ENCODE peak calls at places on chromosomes 7 and 10, in seven cellular contexts. One of them, this sample, is unnamed.

GRCh38 chr10:100923580-100923979 is 10.8 kb downstream of the SLF2 start:
- DNase-seq in fibroblast of pulmonary artery: no peak
- DNase-seq in HS-27A: no peak
- DNase-seq in IMR-90: no peak
- DNase-seq in frontal cortex: no peak
- DNase-seq in cardiac fibroblast: no peak
- DNase-seq in ELR: no peak
- DNase-seq in this sample: no peak

GRCh38 chr7:132411142-132411541 is 165.1 kb downstream of the PLXNA4 start:
- DNase-seq in ELR: no peak
- DNase-seq in frontal cortex: no peak
- DNase-seq in fibroblast of pulmonary artery: no peak
- DNase-seq in cardiac fibroblast: no peak
- DNase-seq in IMR-90: no peak
- DNase-seq in HS-27A: no peak
- DNase-seq in this sample: no peak

GRCh38 chr10:12915637-12916168 is 85.8 kb downstream of the CCDC3 start:
- DNase-seq in fibroblast of pulmonary artery: no peak
- DNase-seq in HS-27A: no peak
- DNase-seq in IMR-90: no peak
- DNase-seq in cardiac fibroblast: no peak
- DNase-seq in frontal cortex: no peak
- DNase-seq in ELR: no peak
- DNase-seq in this sample: no peak

GRCh38 chr10:71923138-71923692 is 41.0 kb upstream of the CHST3 start:
- DNase-seq in cardiac fibroblast: no peak
- DNase-seq in IMR-90: no peak
- DNase-seq in HS-27A: no peak
- DNase-seq in frontal cortex: no peak
- DNase-seq in ELR: no peak
- DNase-seq in fibroblast of pulmonary artery: no peak
- DNase-seq in this sample: no peak

GRCh38 chr10:7408003-7408493 is 2.8 kb downstream of the SFMBT2 start:
- DNase-seq in IMR-90: no peak
- DNase-seq in fibroblast of pulmonary artery: peak
- DNase-seq in HS-27A: no peak
- DNase-seq in frontal cortex: peak
- DNase-seq in ELR: no peak
- DNase-seq in cardiac fibroblast: peak
- DNase-seq in this sample: no peak

GRCh38 chr7:149569726-149570422 is 72.3 kb upstream of the ZNF746 start:
- DNase-seq in HS-27A: no peak
- DNase-seq in ELR: no peak
- DNase-seq in cardiac fibroblast: no peak
- DNase-seq in fibroblast of pulmonary artery: no peak
- DNase-seq in frontal cortex: no peak
- DNase-seq in IMR-90: no peak
- DNase-seq in this sample: no peak

GRCh38 chr7:75727881-75728592 is 10.7 kb downstream of the HIP1 start:
- DNase-seq in IMR-90: peak
- DNase-seq in cardiac fibroblast: peak
- DNase-seq in frontal cortex: no peak
- DNase-seq in fibroblast of pulmonary artery: no peak
- DNase-seq in ELR: peak
- DNase-seq in HS-27A: no peak
- DNase-seq in this sample: no peak

GRCh38 chr7:25669954-25670841 is 441.9 kb upstream of the NPVF start:
- DNase-seq in HS-27A: no peak
- DNase-seq in cardiac fibroblast: peak
- DNase-seq in frontal cortex: no peak
- DNase-seq in fibroblast of pulmonary artery: peak
- DNase-seq in IMR-90: no peak
- DNase-seq in ELR: no peak
- DNase-seq in this sample: no peak

GRCh38 chr7:117666019-117666418 is 186.2 kb downstream of the CFTR start:
- DNase-seq in frontal cortex: no peak
- DNase-seq in HS-27A: no peak
- DNase-seq in ELR: peak
- DNase-seq in cardiac fibroblast: peak
- DNase-seq in fibroblast of pulmonary artery: peak
- DNase-seq in IMR-90: peak
- DNase-seq in this sample: no peak

GRCh38 chr7:45686441-45687184 is 112.4 kb downstream of the ADCY1 start:
- DNase-seq in fibroblast of pulmonary artery: no peak
- DNase-seq in HS-27A: no peak
- DNase-seq in IMR-90: no peak
- DNase-seq in ELR: no peak
- DNase-seq in cardiac fibroblast: no peak
- DNase-seq in frontal cortex: no peak
- DNase-seq in this sample: no peak

GRCh38 chr10:87750001-87750651 is 67.9 kb downstream of the ATAD1 start:
- DNase-seq in ELR: peak
- DNase-seq in HS-27A: no peak
- DNase-seq in IMR-90: peak
- DNase-seq in fibroblast of pulmonary artery: peak
- DNase-seq in frontal cortex: no peak
- DNase-seq in cardiac fibroblast: peak
- DNase-seq in this sample: no peak

GRCh38 chr10:58350023-58350422 is 15.2 kb downstream of the UBE2D1 start:
- DNase-seq in IMR-90: no peak
- DNase-seq in cardiac fibroblast: no peak
- DNase-seq in frontal cortex: no peak
- DNase-seq in ELR: no peak
- DNase-seq in HS-27A: no peak
- DNase-seq in fibroblast of pulmonary artery: no peak
- DNase-seq in this sample: no peak

GRCh38 chr7:29853072-29853471 is 46.8 kb downstream of the WIPF3 start:
- DNase-seq in HS-27A: no peak
- DNase-seq in cardiac fibroblast: no peak
- DNase-seq in fibroblast of pulmonary artery: no peak
- DNase-seq in IMR-90: no peak
- DNase-seq in ELR: no peak
- DNase-seq in frontal cortex: no peak
- DNase-seq in this sample: no peak

This sample was measured in D721Med.